ENCODE peak calls at places on chromosomes 5 and 9, in eight cellular contexts. One of them, this sample, is unnamed.

GRCh38 chr9:126669108-126669507 is 55.4 kb downstream of the LMX1B start:
- DNase-seq in cardiac fibroblast: no peak
- DNase-seq in left lung: no peak
- DNase-seq in sigmoid colon: no peak
- DNase-seq in choroid plexus epithelial cell: no peak
- DNase-seq in uterus: no peak
- DNase-seq in CD4-positive, alpha-beta T cell: no peak
- DNase-seq in lung microvascular endothelial cell: no peak
- DNase-seq in this sample: no peak

GRCh38 chr9:108151161-108151586 is 661.6 kb upstream of the KLF4 start:
- DNase-seq in cardiac fibroblast: peak
- DNase-seq in left lung: no peak
- DNase-seq in sigmoid colon: no peak
- DNase-seq in choroid plexus epithelial cell: peak
- DNase-seq in uterus: no peak
- DNase-seq in CD4-positive, alpha-beta T cell: no peak
- DNase-seq in lung microvascular endothelial cell: peak
- DNase-seq in this sample: no peak

GRCh38 chr9:95249986-95250385 is 67.5 kb downstream of the FANCC start:
- DNase-seq in cardiac fibroblast: no peak
- DNase-seq in left lung: no peak
- DNase-seq in sigmoid colon: no peak
- DNase-seq in choroid plexus epithelial cell: no peak
- DNase-seq in uterus: no peak
- DNase-seq in CD4-positive, alpha-beta T cell: no peak
- DNase-seq in lung microvascular endothelial cell: peak
- DNase-seq in this sample: no peak

GRCh38 chr5:111070272-111071134 is 1.0 kb upstream of the TSLP start:
- DNase-seq in cardiac fibroblast: no peak
- DNase-seq in left lung: no peak
- DNase-seq in sigmoid colon: peak
- DNase-seq in choroid plexus epithelial cell: peak
- DNase-seq in uterus: no peak
- DNase-seq in CD4-positive, alpha-beta T cell: no peak
- DNase-seq in lung microvascular endothelial cell: no peak
- DNase-seq in this sample: peak

GRCh38 chr9:137095664-137096517 is 9.1 kb downstream of the MAN1B1 start:
- DNase-seq in cardiac fibroblast: no peak
- DNase-seq in left lung: no peak
- DNase-seq in sigmoid colon: no peak
- DNase-seq in choroid plexus epithelial cell: no peak
- DNase-seq in uterus: no peak
- DNase-seq in CD4-positive, alpha-beta T cell: peak
- DNase-seq in lung microvascular endothelial cell: peak
- DNase-seq in this sample: no peak

GRCh38 chr5:52983731-52984620 is 5.2 kb upstream of the ITGA2 start:
- DNase-seq in cardiac fibroblast: peak
- DNase-seq in left lung: no peak
- DNase-seq in sigmoid colon: no peak
- DNase-seq in choroid plexus epithelial cell: no peak
- DNase-seq in uterus: no peak
- DNase-seq in CD4-positive, alpha-beta T cell: no peak
- DNase-seq in lung microvascular endothelial cell: peak
- DNase-seq in this sample: no peak

GRCh38 chr5:180212363-180213255 is 3.6 kb upstream of the RASGEF1C start:
- DNase-seq in cardiac fibroblast: peak
- DNase-seq in left lung: no peak
- DNase-seq in sigmoid colon: peak
- DNase-seq in choroid plexus epithelial cell: no peak
- DNase-seq in uterus: no peak
- DNase-seq in CD4-positive, alpha-beta T cell: no peak
- DNase-seq in lung microvascular endothelial cell: peak
- DNase-seq in this sample: no peak

GRCh38 chr5:173574983-173575382 is 41.5 kb downstream of the BOD1 start:
- DNase-seq in cardiac fibroblast: no peak
- DNase-seq in left lung: no peak
- DNase-seq in sigmoid colon: no peak
- DNase-seq in choroid plexus epithelial cell: no peak
- DNase-seq in uterus: no peak
- DNase-seq in CD4-positive, alpha-beta T cell: no peak
- DNase-seq in lung microvascular endothelial cell: no peak
- DNase-seq in this sample: no peak

GRCh38 chr9:78430387-78430786 is 133.5 kb downstream of the PSAT1 start:
- DNase-seq in cardiac fibroblast: no peak
- DNase-seq in left lung: no peak
- DNase-seq in sigmoid colon: no peak
- DNase-seq in choroid plexus epithelial cell: no peak
- DNase-seq in uterus: no peak
- DNase-seq in CD4-positive, alpha-beta T cell: no peak
- DNase-seq in lung microvascular endothelial cell: no peak
- DNase-seq in this sample: no peak

GRCh38 chr9:126399251-126399650 is 72.6 kb downstream of the MVB12B start:
- DNase-seq in cardiac fibroblast: no peak
- DNase-seq in left lung: no peak
- DNase-seq in sigmoid colon: no peak
- DNase-seq in choroid plexus epithelial cell: no peak
- DNase-seq in uterus: no peak
- DNase-seq in CD4-positive, alpha-beta T cell: no peak
- DNase-seq in lung microvascular endothelial cell: peak
- DNase-seq in this sample: no peak

GRCh38 chr9:20315672-20316071 is 306.6 kb downstream of the MLLT3 start:
- DNase-seq in cardiac fibroblast: peak
- DNase-seq in left lung: no peak
- DNase-seq in sigmoid colon: no peak
- DNase-seq in choroid plexus epithelial cell: peak
- DNase-seq in uterus: no peak
- DNase-seq in CD4-positive, alpha-beta T cell: no peak
- DNase-seq in lung microvascular endothelial cell: no peak
- DNase-seq in this sample: no peak

GRCh38 chr5:60526336-60526875 is 173.6 kb downstream of the DEPDC1B start:
- DNase-seq in cardiac fibroblast: no peak
- DNase-seq in left lung: no peak
- DNase-seq in sigmoid colon: no peak
- DNase-seq in choroid plexus epithelial cell: peak
- DNase-seq in uterus: no peak
- DNase-seq in CD4-positive, alpha-beta T cell: no peak
- DNase-seq in lung microvascular endothelial cell: no peak
- DNase-seq in this sample: no peak